ENCODE peak calls at places on chromosomes 3 and 15, in eight cellular contexts. S is neural progenitor cell, Z is AG04450, U is HepG2, G is cardiac muscle cell, O is esophagus squamous epithelium, H is uterus, D is A549. K is an unnamed sample.

GRCh38 chr15:57570994-57571393 is 20.7 kb upstream of the MYZAP start:
- DNase-seq in S (no peak), Z (no peak), U (peak), G (peak), O (no peak), H (no peak), D (peak), K (no peak)

GRCh38 chr15:31235298-31236183 is 91.1 kb upstream of the KLF13 start:
- DNase-seq in S (no peak), Z (no peak), U (no peak), G (peak), O (no peak), H (peak), D (peak), K (no peak)

GRCh38 chr3:50157821-50158556 is 2.9 kb downstream of the SEMA3F start:
- DNase-seq in S (no peak), Z (no peak), U (no peak), G (peak), O (no peak), H (no peak), D (no peak), K (no peak)

GRCh38 chr3:106582151-106582550 is 713.3 kb upstream of the CBLB start:
- DNase-seq in S (no peak), Z (no peak), U (no peak), G (peak), O (no peak), H (no peak), D (no peak), K (no peak)

GRCh38 chr3:45917146-45917885 is 25.9 kb upstream of the CXCR6 start:
- DNase-seq in S (no peak), Z (no peak), U (no peak), G (no peak), O (no peak), H (no peak), D (no peak), K (no peak)

GRCh38 chr3:186847437-186847836 is 4.9 kb downstream of the ADIPOQ start:
- DNase-seq in S (no peak), Z (no peak), U (no peak), G (no peak), O (no peak), H (no peak), D (no peak), K (no peak)

GRCh38 chr15:49934487-49934886 is 184.5 kb downstream of the ATP8B4 start:
- DNase-seq in S (no peak), Z (no peak), U (no peak), G (peak), O (no peak), H (no peak), D (no peak), K (no peak)

GRCh38 chr15:60674704-60675405 is 195.9 kb upstream of the ICE2 start:
- DNase-seq in S (no peak), Z (no peak), U (no peak), G (no peak), O (no peak), H (no peak), D (no peak), K (no peak)

GRCh38 chr15:85515212-85515611 is 134.8 kb downstream of the AKAP13 start:
- DNase-seq in S (no peak), Z (no peak), U (peak), G (no peak), O (no peak), H (no peak), D (no peak), K (no peak)

GRCh38 chr15:44441095-44441501 is 13.7 kb downstream of the CTDSPL2 start:
- DNase-seq in S (no peak), Z (no peak), U (no peak), G (peak), O (no peak), H (no peak), D (no peak), K (no peak)

GRCh38 chr3:101646726-101647125 is 30.2 kb downstream of the ZBTB11 start:
- DNase-seq in S (no peak), Z (no peak), U (no peak), G (no peak), O (no peak), H (no peak), D (no peak), K (no peak)

GRCh38 chr3:32138545-32139104 is 32.2 kb downstream of the GPD1L start:
- DNase-seq in S (no peak), Z (no peak), U (no peak), G (no peak), O (no peak), H (no peak), D (no peak), K (no peak)

GRCh38 chr3:133384331-133385027 is 15.4 kb upstream of the BFSP2 start:
- DNase-seq in S (peak), Z (peak), U (peak), G (peak), O (no peak), H (peak), D (peak), K (no peak)

GRCh38 chr3:37712918-37713819 is 148.5 kb upstream of the CTDSPL start:
- DNase-seq in S (peak), Z (no peak), U (no peak), G (peak), O (no peak), H (peak), D (no peak), K (no peak)
- H3K27ac ChIP-seq in S (no peak), Z (no peak), U (no peak), G (peak), O (no peak), H (peak), D (no peak), K (peak)

GRCh38 chr3:37024092-37024491 is 30.8 kb downstream of the MLH1 start:
- DNase-seq in S (no peak), Z (no peak), U (no peak), G (peak), O (no peak), H (no peak), D (no peak), K (no peak)
- TF ChIP-seq CTCF in S (peak), Z (peak), U (peak), G (peak), O (peak), H (no peak), D (no peak), K (peak)

GRCh38 chr3:127593187-127593586 is 2.7 kb upstream of the TPRA1 start:
- DNase-seq in S (no peak), Z (no peak), U (no peak), G (no peak), O (no peak), H (no peak), D (no peak), K (no peak)
- H3K27ac ChIP-seq in S (no peak), Z (no peak), U (no peak), G (no peak), O (no peak), H (no peak), D (peak), K (no peak)

GRCh38 chr3:112699436-112699978 is 58.6 kb upstream of the CCDC80 start:
- DNase-seq in S (no peak), Z (no peak), U (no peak), G (peak), O (no peak), H (no peak), D (peak), K (no peak)
- TF ChIP-seq CTCF in S (no peak), Z (no peak), U (no peak), G (no peak), O (peak), H (no peak), D (no peak), K (no peak)

GRCh38 chr3:151382671-151383070 is 1.9 kb downstream of the P2RY12 start:
- DNase-seq in S (no peak), Z (no peak), U (no peak), G (no peak), O (no peak), H (no peak), D (no peak), K (no peak)
- H3K27ac ChIP-seq in S (no peak), Z (no peak), U (no peak), G (no peak), O (no peak), H (no peak), D (no peak), K (no peak)

GRCh38 chr3:159757341-159758060 is 231.1 kb upstream of the IL12A start:
- DNase-seq in S (no peak), Z (no peak), U (no peak), G (no peak), O (no peak), H (no peak), D (no peak), K (no peak)
- TF ChIP-seq CTCF in S (no peak), Z (no peak), U (no peak), G (no peak), O (no peak), H (no peak), D (no peak), K (no peak)

GRCh38 chr15:40938530-40938870 is 9.4 kb downstream of the DLL4 start:
- DNase-seq in S (no peak), Z (no peak), U (no peak), G (no peak), O (no peak), H (no peak), D (no peak), K (no peak)

GRCh38 chr15:40937762-40938529 is 8.8 kb downstream of the DLL4 start:
- DNase-seq in S (no peak), Z (no peak), U (no peak), G (no peak), O (no peak), H (no peak), D (peak), K (no peak)

GRCh38 chr15:40934457-40934856 is 5.3 kb downstream of the DLL4 start:
- DNase-seq in S (no peak), Z (no peak), U (no peak), G (no peak), O (no peak), H (no peak), D (no peak), K (no peak)

GRCh38 chr15:40936234-40936708 is 7.1 kb downstream of the DLL4 start:
- DNase-seq in S (no peak), Z (no peak), U (no peak), G (no peak), O (no peak), H (no peak), D (no peak), K (no peak)

DNA sequence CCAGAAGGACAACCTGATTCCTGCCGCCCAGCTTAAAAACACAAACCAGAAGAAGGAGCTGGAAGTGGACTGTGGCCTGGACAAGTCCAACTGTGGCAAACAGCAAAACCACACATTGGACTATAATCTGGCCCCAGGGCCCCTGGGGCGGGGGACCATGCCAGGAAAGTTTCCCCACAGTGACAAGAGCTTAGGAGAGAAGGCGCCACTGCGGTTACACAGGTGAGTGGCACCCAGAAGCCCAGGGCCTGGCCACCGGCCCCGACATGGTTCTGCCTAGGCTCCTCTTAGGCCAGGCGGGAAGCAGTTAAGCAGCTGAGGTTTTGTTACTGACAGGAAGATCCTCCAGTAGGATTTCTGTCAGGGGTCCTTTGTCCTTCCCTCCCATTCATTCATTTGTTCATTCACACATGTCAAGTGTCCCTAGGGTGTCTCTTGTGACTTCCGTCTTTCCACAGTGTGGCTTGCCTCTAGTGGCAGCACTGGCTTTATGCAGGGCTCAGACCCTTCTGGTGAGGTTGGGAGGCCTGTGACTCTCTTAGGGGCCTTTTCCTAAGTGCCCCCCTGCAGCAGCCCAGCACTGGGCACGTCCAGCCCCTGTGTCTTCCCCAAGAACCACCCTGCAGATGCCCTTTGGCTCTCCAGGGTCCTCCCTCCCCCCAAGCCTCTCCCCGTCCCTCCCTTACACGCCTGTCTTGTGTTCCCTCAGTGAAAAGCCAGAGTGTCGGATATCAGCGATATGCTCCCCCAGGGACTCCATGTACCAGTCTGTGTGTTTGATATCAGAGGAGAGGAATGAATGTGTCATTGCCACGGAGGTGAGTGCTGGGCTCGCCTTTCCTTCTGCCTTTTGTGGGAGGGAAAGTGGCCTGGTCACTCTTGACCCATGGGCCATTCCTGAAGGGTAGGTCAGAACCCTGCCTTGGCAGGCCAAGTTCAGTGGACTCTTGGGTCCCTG is 7.8 kb downstream of the DLL4 start:
- DNase-seq in S (peak), Z (no peak), U (peak), G (no peak), O (no peak), H (no peak), D (no peak), K (no peak)
- H3K27ac ChIP-seq in S (no peak), Z (no peak), U (peak), G (no peak), O (peak), H (peak), D (no peak), K (no peak)

GRCh38 chr3:146164951-146165350 is 4.0 kb upstream of the PLOD2 start:
- DNase-seq in S (no peak), Z (no peak), U (no peak), G (no peak), O (no peak), H (no peak), D (peak), K (no peak)

GRCh38 chr3:146162561-146162960 is 1.6 kb upstream of the PLOD2 start:
- DNase-seq in S (no peak), Z (no peak), U (no peak), G (no peak), O (no peak), H (no peak), D (peak), K (no peak)

GRCh38 chr3:146164071-146164470 is 3.1 kb upstream of the PLOD2 start:
- DNase-seq in S (no peak), Z (no peak), U (no peak), G (no peak), O (no peak), H (no peak), D (peak), K (no peak)

GRCh38 chr3:146164506-146164905 is 3.5 kb upstream of the PLOD2 start:
- DNase-seq in S (no peak), Z (no peak), U (no peak), G (no peak), O (no peak), H (no peak), D (no peak), K (no peak)

GRCh38 chr3:146163584-146163983 is 2.6 kb upstream of the PLOD2 start:
- DNase-seq in S (no peak), Z (no peak), U (no peak), G (peak), O (no peak), H (no peak), D (peak), K (no peak)
- TF ChIP-seq CTCF in S (no peak), Z (peak), U (no peak), G (peak), O (peak), H (no peak), D (no peak), K (peak)

K was measured in esophagus muscularis mucosa.